ENCODE peak calls at places on chromosomes 11 and 22, in four cellular contexts. One of them, this sample, is unnamed.

GRCh38 chr11:28606930-28607329 is 498.7 kb downstream of the METTL15 start:
- DNase-seq in GM18507: no peak
- DNase-seq in Peyer's patch: no peak
- DNase-seq in effector memory CD4-positive, alpha-beta T cell: no peak
- DNase-seq in this sample: no peak

GRCh38 chr22:41841085-41841712 is 8.3 kb downstream of the SREBF2 start:
- DNase-seq in Peyer's patch: no peak
- DNase-seq in GM18507: no peak
- DNase-seq in effector memory CD4-positive, alpha-beta T cell: no peak
- DNase-seq in this sample: no peak

GRCh38 chr22:49962751-49963646 is 2.4 kb downstream of the PIM3 start:
- DNase-seq in Peyer's patch: peak; percentile 57
- DNase-seq in effector memory CD4-positive, alpha-beta T cell: no peak
- DNase-seq in GM18507: no peak
- DNase-seq in this sample: no peak

GRCh38 chr11:64305691-64306562 is 603 bp downstream of the ESRRA start:
- DNase-seq in GM18507: no peak
- DNase-seq in Peyer's patch: peak; percentile 87
- DNase-seq in effector memory CD4-positive, alpha-beta T cell: peak; percentile 50
- DNase-seq in this sample: no peak

GRCh38 chr11:117834838-117835443 is 10.4 kb upstream of the FXYD2 start:
- DNase-seq in Peyer's patch: no peak
- DNase-seq in GM18507: no peak
- DNase-seq in effector memory CD4-positive, alpha-beta T cell: no peak
- DNase-seq in this sample: no peak

GRCh38 chr11:3104051-3104714 is 47.0 kb upstream of the CARS1 start:
- DNase-seq in Peyer's patch: peak; percentile 40
- DNase-seq in GM18507: no peak
- DNase-seq in effector memory CD4-positive, alpha-beta T cell: no peak
- DNase-seq in this sample: no peak

GRCh38 chr11:35006389-35007128 is 90.1 kb downstream of the PDHX start:
- DNase-seq in effector memory CD4-positive, alpha-beta T cell: peak; percentile 18
- DNase-seq in GM18507: peak; percentile 57
- DNase-seq in Peyer's patch: no peak
- DNase-seq in this sample: peak; percentile 93

GRCh38 chr11:66848671-66849500 is 5.6 kb downstream of the RCE1 start:
- DNase-seq in effector memory CD4-positive, alpha-beta T cell: no peak
- DNase-seq in GM18507: no peak
- DNase-seq in Peyer's patch: peak; percentile 39
- DNase-seq in this sample: no peak

GRCh38 chr22:42887114-42887513 is 30.0 kb upstream of the ARFGAP3 start:
- DNase-seq in effector memory CD4-positive, alpha-beta T cell: no peak
- DNase-seq in GM18507: no peak
- DNase-seq in Peyer's patch: no peak
- DNase-seq in this sample: no peak

GRCh38 chr11:44072757-44073658 is 6.9 kb downstream of the ACCS start:
- DNase-seq in GM18507: no peak
- DNase-seq in effector memory CD4-positive, alpha-beta T cell: no peak
- DNase-seq in Peyer's patch: no peak
- DNase-seq in this sample: no peak

GRCh38 chr22:37604875-37605274 is 3.8 kb upstream of the GGA1 start:
- DNase-seq in effector memory CD4-positive, alpha-beta T cell: peak; percentile 50
- DNase-seq in Peyer's patch: no peak
- DNase-seq in GM18507: no peak
- DNase-seq in this sample: no peak

GRCh38 chr22:39877079-39877682 is 16.4 kb downstream of the ENTHD1 start:
- DNase-seq in Peyer's patch: no peak
- DNase-seq in effector memory CD4-positive, alpha-beta T cell: no peak
- DNase-seq in GM18507: no peak
- DNase-seq in this sample: no peak

GRCh38 chr11:73931039-73931645 is 19.7 kb upstream of the DNAJB13 start:
- DNase-seq in effector memory CD4-positive, alpha-beta T cell: no peak
- DNase-seq in GM18507: no peak
- DNase-seq in Peyer's patch: no peak
- DNase-seq in this sample: no peak

GRCh38 chr11:78192223-78192719 is 3.6 kb downstream of the USP35 start:
- DNase-seq in Peyer's patch: no peak
- DNase-seq in GM18507: no peak
- DNase-seq in effector memory CD4-positive, alpha-beta T cell: no peak
- DNase-seq in this sample: no peak

GRCh38 chr11:109073032-109073822 is 348.8 kb upstream of the C11orf87 start:
- DNase-seq in effector memory CD4-positive, alpha-beta T cell: no peak
- DNase-seq in Peyer's patch: no peak
- DNase-seq in GM18507: no peak
- DNase-seq in this sample: no peak

GRCh38 chr22:37427711-37428635 is 694 bp upstream of the ELFN2 start:
- DNase-seq in GM18507: no peak
- DNase-seq in Peyer's patch: no peak
- DNase-seq in effector memory CD4-positive, alpha-beta T cell: no peak
- DNase-seq in this sample: no peak

GRCh38 chr11:111918390-111919256 is at the start of gene C11orf52:
- DNase-seq in GM18507: no peak
- DNase-seq in Peyer's patch: peak; percentile 83
- DNase-seq in effector memory CD4-positive, alpha-beta T cell: no peak
- DNase-seq in this sample: no peak

GRCh38 chr11:10204021-10204420 is 90.0 kb downstream of the SBF2 start:
- DNase-seq in Peyer's patch: no peak
- DNase-seq in GM18507: no peak
- DNase-seq in effector memory CD4-positive, alpha-beta T cell: no peak
- DNase-seq in this sample: no peak

GRCh38 chr22:30636226-30637077 is 871 bp downstream of the SLC35E4 start:
- DNase-seq in Peyer's patch: peak; percentile 56
- DNase-seq in effector memory CD4-positive, alpha-beta T cell: no peak
- DNase-seq in GM18507: no peak
- DNase-seq in this sample: no peak

GRCh38 chr11:82810738-82811137 is 77.1 kb upstream of the FAM181B start:
- DNase-seq in GM18507: no peak
- DNase-seq in effector memory CD4-positive, alpha-beta T cell: no peak
- DNase-seq in Peyer's patch: no peak
- DNase-seq in this sample: no peak

GRCh38 chr11:20621679-20622078 is 22.3 kb downstream of the SLC6A5 start:
- DNase-seq in GM18507: no peak
- DNase-seq in effector memory CD4-positive, alpha-beta T cell: no peak
- DNase-seq in Peyer's patch: no peak
- DNase-seq in this sample: no peak

GRCh38 chr11:125402436-125402835 is 93.6 kb downstream of the FEZ1 start:
- DNase-seq in Peyer's patch: no peak
- DNase-seq in effector memory CD4-positive, alpha-beta T cell: no peak
- DNase-seq in GM18507: no peak
- DNase-seq in this sample: no peak

GRCh38 chr11:134555510-134555909 is 143.5 kb upstream of the B3GAT1 start:
- DNase-seq in Peyer's patch: no peak
- DNase-seq in effector memory CD4-positive, alpha-beta T cell: no peak
- DNase-seq in GM18507: no peak
- DNase-seq in this sample: no peak

GRCh38 chr11:83511646-83512045 is 225.5 kb upstream of the CCDC90B start:
- DNase-seq in effector memory CD4-positive, alpha-beta T cell: no peak
- DNase-seq in Peyer's patch: no peak
- DNase-seq in GM18507: no peak
- DNase-seq in this sample: no peak

GRCh38 chr11:113577356-113578163 is 102.4 kb upstream of the DRD2 start:
- DNase-seq in GM18507: no peak
- DNase-seq in Peyer's patch: no peak
- DNase-seq in effector memory CD4-positive, alpha-beta T cell: no peak
- DNase-seq in this sample: no peak

GRCh38 chr22:48704335-48704734 is 1123.3 kb downstream of the BRD1 start:
- DNase-seq in GM18507: no peak
- DNase-seq in Peyer's patch: peak; percentile 26
- DNase-seq in effector memory CD4-positive, alpha-beta T cell: no peak
- DNase-seq in this sample: no peak

GRCh38 chr11:2555376-2555775 is 110.6 kb downstream of the KCNQ1 start:
- DNase-seq in Peyer's patch: no peak
- DNase-seq in GM18507: no peak
- DNase-seq in effector memory CD4-positive, alpha-beta T cell: no peak
- DNase-seq in this sample: no peak

GRCh38 chr11:58945663-58946062 is 6.4 kb downstream of the GLYATL1 start:
- DNase-seq in effector memory CD4-positive, alpha-beta T cell: no peak
- DNase-seq in Peyer's patch: no peak
- DNase-seq in GM18507: no peak
- DNase-seq in this sample: no peak

GRCh38 chr11:46896719-46897406 is 21.5 kb downstream of the LRP4 start:
- DNase-seq in Peyer's patch: no peak
- DNase-seq in effector memory CD4-positive, alpha-beta T cell: no peak
- DNase-seq in GM18507: no peak
- DNase-seq in this sample: peak; percentile 16

GRCh38 chr11:71998649-71999310 is at the start of gene IL18BP:
- DNase-seq in effector memory CD4-positive, alpha-beta T cell: no peak
- DNase-seq in Peyer's patch: no peak
- DNase-seq in GM18507: peak; percentile 51
- DNase-seq in this sample: no peak

GRCh38 chr11:63494936-63495335 is 4.0 kb upstream of the PLAAT5 start:
- DNase-seq in Peyer's patch: no peak
- DNase-seq in GM18507: no peak
- DNase-seq in effector memory CD4-positive, alpha-beta T cell: no peak
- DNase-seq in this sample: no peak

GRCh38 chr22:41092847-41093371 is 517 bp downstream of the EP300 start:
- DNase-seq in effector memory CD4-positive, alpha-beta T cell: no peak
- DNase-seq in Peyer's patch: no peak
- DNase-seq in GM18507: no peak
- DNase-seq in this sample: no peak

GRCh38 chr11:18329196-18329870 is 7.0 kb downstream of the GTF2H1 start:
- DNase-seq in GM18507: no peak
- DNase-seq in effector memory CD4-positive, alpha-beta T cell: no peak
- DNase-seq in Peyer's patch: no peak
- DNase-seq in this sample: peak; percentile 35

GRCh38 chr11:61157743-61158142 is 3.5 kb downstream of the VPS37C start:
- DNase-seq in Peyer's patch: no peak
- DNase-seq in GM18507: no peak
- DNase-seq in effector memory CD4-positive, alpha-beta T cell: no peak
- DNase-seq in this sample: no peak

GRCh38 chr11:21969841-21970240 is 223.0 kb upstream of the ANO5 start:
- DNase-seq in effector memory CD4-positive, alpha-beta T cell: no peak
- DNase-seq in Peyer's patch: no peak
- DNase-seq in GM18507: no peak
- DNase-seq in this sample: no peak

GRCh38 chr22:46696225-46696518 is 41.9 kb downstream of the CERK start:
- DNase-seq in GM18507: no peak
- DNase-seq in effector memory CD4-positive, alpha-beta T cell: no peak
- DNase-seq in Peyer's patch: no peak
- DNase-seq in this sample: no peak